ENCODE peak calls at places on chromosomes 12 and 14, in ten cellular contexts. One of them, this sample, is unnamed.

GRCh38 chr12:34291426-34291901 is 269.2 kb downstream of the ALG10 start:
- DNase-seq in activated CD8-positive, alpha-beta T cell treated with anti-CD3 and anti-CD28 coated beads for 36 hours: no peak
- DNase-seq in HepG2: no peak
- DNase-seq in fibroblast of mammary gland: no peak
- DNase-seq in bronchial epithelial cell: no peak
- DNase-seq in endothelial cell: no peak
- DNase-seq in body of pancreas: peak
- DNase-seq in psoas muscle: peak
- DNase-seq in hepatocyte: no peak
- DNase-seq in CD8-positive, alpha-beta T cell: no peak
- DNase-seq in this sample: no peak

GRCh38 chr14:70642313-70643235 is 858 bp downstream of the TTC9 start:
- DNase-seq in activated CD8-positive, alpha-beta T cell treated with anti-CD3 and anti-CD28 coated beads for 36 hours: peak
- DNase-seq in HepG2: no peak
- DNase-seq in fibroblast of mammary gland: no peak
- DNase-seq in bronchial epithelial cell: no peak
- DNase-seq in endothelial cell: peak
- DNase-seq in body of pancreas: peak
- DNase-seq in psoas muscle: no peak
- DNase-seq in hepatocyte: peak
- DNase-seq in CD8-positive, alpha-beta T cell: no peak
- DNase-seq in this sample: peak

GRCh38 chr12:5478081-5478706 is 46.3 kb downstream of the NTF3 start:
- DNase-seq in activated CD8-positive, alpha-beta T cell treated with anti-CD3 and anti-CD28 coated beads for 36 hours: no peak
- DNase-seq in HepG2: no peak
- DNase-seq in fibroblast of mammary gland: no peak
- DNase-seq in bronchial epithelial cell: no peak
- DNase-seq in endothelial cell: no peak
- DNase-seq in body of pancreas: no peak
- DNase-seq in psoas muscle: no peak
- DNase-seq in hepatocyte: no peak
- DNase-seq in CD8-positive, alpha-beta T cell: no peak
- DNase-seq in this sample: no peak

GRCh38 chr14:77892381-77892871 is 92.5 kb downstream of the ADCK1 start:
- DNase-seq in activated CD8-positive, alpha-beta T cell treated with anti-CD3 and anti-CD28 coated beads for 36 hours: no peak
- DNase-seq in HepG2: no peak
- DNase-seq in fibroblast of mammary gland: peak
- DNase-seq in bronchial epithelial cell: peak
- DNase-seq in endothelial cell: no peak
- DNase-seq in body of pancreas: peak
- DNase-seq in psoas muscle: no peak
- DNase-seq in hepatocyte: peak
- DNase-seq in CD8-positive, alpha-beta T cell: no peak
- DNase-seq in this sample: no peak

GRCh38 chr14:54631016-54631415 is 64.1 kb downstream of the SAMD4A start:
- DNase-seq in activated CD8-positive, alpha-beta T cell treated with anti-CD3 and anti-CD28 coated beads for 36 hours: no peak
- DNase-seq in HepG2: no peak
- DNase-seq in fibroblast of mammary gland: no peak
- DNase-seq in bronchial epithelial cell: no peak
- DNase-seq in endothelial cell: no peak
- DNase-seq in body of pancreas: no peak
- DNase-seq in psoas muscle: no peak
- DNase-seq in hepatocyte: no peak
- DNase-seq in CD8-positive, alpha-beta T cell: no peak
- DNase-seq in this sample: no peak

GRCh38 chr14:55535521-55536207 is 44.3 kb upstream of the KTN1 start:
- DNase-seq in activated CD8-positive, alpha-beta T cell treated with anti-CD3 and anti-CD28 coated beads for 36 hours: no peak
- DNase-seq in HepG2: no peak
- DNase-seq in fibroblast of mammary gland: no peak
- DNase-seq in bronchial epithelial cell: peak
- DNase-seq in endothelial cell: no peak
- DNase-seq in body of pancreas: no peak
- DNase-seq in psoas muscle: no peak
- DNase-seq in hepatocyte: no peak
- DNase-seq in CD8-positive, alpha-beta T cell: no peak
- DNase-seq in this sample: no peak

GRCh38 chr14:64467131-64467530 is 1.8 kb downstream of the AKAP5 start:
- DNase-seq in activated CD8-positive, alpha-beta T cell treated with anti-CD3 and anti-CD28 coated beads for 36 hours: no peak
- DNase-seq in HepG2: no peak
- DNase-seq in fibroblast of mammary gland: no peak
- DNase-seq in bronchial epithelial cell: no peak
- DNase-seq in endothelial cell: no peak
- DNase-seq in body of pancreas: no peak
- DNase-seq in psoas muscle: no peak
- DNase-seq in hepatocyte: no peak
- DNase-seq in CD8-positive, alpha-beta T cell: no peak
- DNase-seq in this sample: no peak

GRCh38 chr12:27982951-27983350 is 10.4 kb upstream of the PTHLH start:
- DNase-seq in activated CD8-positive, alpha-beta T cell treated with anti-CD3 and anti-CD28 coated beads for 36 hours: no peak
- DNase-seq in HepG2: no peak
- DNase-seq in fibroblast of mammary gland: no peak
- DNase-seq in bronchial epithelial cell: no peak
- DNase-seq in endothelial cell: no peak
- DNase-seq in body of pancreas: no peak
- DNase-seq in psoas muscle: no peak
- DNase-seq in hepatocyte: no peak
- DNase-seq in CD8-positive, alpha-beta T cell: no peak
- DNase-seq in this sample: no peak

GRCh38 chr14:96039633-96040311 is 610 bp downstream of the C14orf132 start:
- DNase-seq in activated CD8-positive, alpha-beta T cell treated with anti-CD3 and anti-CD28 coated beads for 36 hours: peak
- DNase-seq in HepG2: no peak
- DNase-seq in fibroblast of mammary gland: peak
- DNase-seq in bronchial epithelial cell: no peak
- DNase-seq in endothelial cell: peak
- DNase-seq in body of pancreas: no peak
- DNase-seq in psoas muscle: no peak
- DNase-seq in hepatocyte: peak
- DNase-seq in CD8-positive, alpha-beta T cell: no peak
- DNase-seq in this sample: peak

GRCh38 chr12:127272864-127273263 is 994.1 kb upstream of the TMEM132C start:
- DNase-seq in activated CD8-positive, alpha-beta T cell treated with anti-CD3 and anti-CD28 coated beads for 36 hours: no peak
- DNase-seq in HepG2: no peak
- DNase-seq in fibroblast of mammary gland: peak
- DNase-seq in bronchial epithelial cell: peak
- DNase-seq in endothelial cell: no peak
- DNase-seq in body of pancreas: no peak
- DNase-seq in psoas muscle: no peak
- DNase-seq in hepatocyte: no peak
- DNase-seq in CD8-positive, alpha-beta T cell: no peak
- DNase-seq in this sample: no peak

GRCh38 chr12:62123721-62124203 is 136.4 kb upstream of the USP15 start:
- DNase-seq in activated CD8-positive, alpha-beta T cell treated with anti-CD3 and anti-CD28 coated beads for 36 hours: peak
- DNase-seq in HepG2: peak
- DNase-seq in fibroblast of mammary gland: peak
- DNase-seq in bronchial epithelial cell: peak
- DNase-seq in endothelial cell: peak
- DNase-seq in body of pancreas: peak
- DNase-seq in psoas muscle: no peak
- DNase-seq in hepatocyte: peak
- DNase-seq in CD8-positive, alpha-beta T cell: no peak
- DNase-seq in this sample: peak

GRCh38 chr12:30794591-30795409 is 40.0 kb upstream of the CAPRIN2 start:
- DNase-seq in activated CD8-positive, alpha-beta T cell treated with anti-CD3 and anti-CD28 coated beads for 36 hours: peak
- DNase-seq in HepG2: peak
- DNase-seq in fibroblast of mammary gland: peak
- DNase-seq in bronchial epithelial cell: peak
- DNase-seq in endothelial cell: no peak
- DNase-seq in body of pancreas: peak
- DNase-seq in psoas muscle: no peak
- DNase-seq in hepatocyte: peak
- DNase-seq in CD8-positive, alpha-beta T cell: no peak
- DNase-seq in this sample: no peak

GRCh38 chr12:93982847-93983315 is 165.5 kb upstream of the PLXNC1 start:
- DNase-seq in activated CD8-positive, alpha-beta T cell treated with anti-CD3 and anti-CD28 coated beads for 36 hours: peak
- DNase-seq in HepG2: no peak
- DNase-seq in fibroblast of mammary gland: peak
- DNase-seq in bronchial epithelial cell: peak
- DNase-seq in endothelial cell: no peak
- DNase-seq in body of pancreas: no peak
- DNase-seq in psoas muscle: no peak
- DNase-seq in hepatocyte: peak
- DNase-seq in CD8-positive, alpha-beta T cell: no peak
- DNase-seq in this sample: no peak

GRCh38 chr12:42756841-42757661 is 167.5 kb upstream of the PRICKLE1 start:
- DNase-seq in activated CD8-positive, alpha-beta T cell treated with anti-CD3 and anti-CD28 coated beads for 36 hours: no peak
- DNase-seq in HepG2: no peak
- DNase-seq in fibroblast of mammary gland: peak
- DNase-seq in bronchial epithelial cell: peak
- DNase-seq in endothelial cell: no peak
- DNase-seq in body of pancreas: peak
- DNase-seq in psoas muscle: no peak
- DNase-seq in hepatocyte: peak
- DNase-seq in CD8-positive, alpha-beta T cell: no peak
- DNase-seq in this sample: peak

GRCh38 chr14:69852897-69853296 is 26.3 kb upstream of the SMOC1 start:
- DNase-seq in activated CD8-positive, alpha-beta T cell treated with anti-CD3 and anti-CD28 coated beads for 36 hours: no peak
- DNase-seq in HepG2: no peak
- DNase-seq in fibroblast of mammary gland: no peak
- DNase-seq in bronchial epithelial cell: no peak
- DNase-seq in endothelial cell: no peak
- DNase-seq in body of pancreas: no peak
- DNase-seq in psoas muscle: no peak
- DNase-seq in hepatocyte: no peak
- DNase-seq in CD8-positive, alpha-beta T cell: no peak
- DNase-seq in this sample: no peak

GRCh38 chr14:68975667-68976066 is 3.4 kb downstream of the ACTN1 start:
- DNase-seq in activated CD8-positive, alpha-beta T cell treated with anti-CD3 and anti-CD28 coated beads for 36 hours: no peak
- DNase-seq in HepG2: no peak
- DNase-seq in fibroblast of mammary gland: peak
- DNase-seq in bronchial epithelial cell: peak
- DNase-seq in endothelial cell: no peak
- DNase-seq in body of pancreas: no peak
- DNase-seq in psoas muscle: no peak
- DNase-seq in hepatocyte: peak
- DNase-seq in CD8-positive, alpha-beta T cell: no peak
- DNase-seq in this sample: no peak

GRCh38 chr12:96208801-96209534 is 14.8 kb downstream of the ELK3 start:
- DNase-seq in activated CD8-positive, alpha-beta T cell treated with anti-CD3 and anti-CD28 coated beads for 36 hours: no peak
- DNase-seq in HepG2: no peak
- DNase-seq in fibroblast of mammary gland: no peak
- DNase-seq in bronchial epithelial cell: no peak
- DNase-seq in endothelial cell: no peak
- DNase-seq in body of pancreas: no peak
- DNase-seq in psoas muscle: peak
- DNase-seq in hepatocyte: no peak
- DNase-seq in CD8-positive, alpha-beta T cell: no peak
- DNase-seq in this sample: no peak

GRCh38 chr12:68919581-68920239 is 13.3 kb downstream of the CPM start:
- DNase-seq in activated CD8-positive, alpha-beta T cell treated with anti-CD3 and anti-CD28 coated beads for 36 hours: peak
- DNase-seq in HepG2: no peak
- DNase-seq in fibroblast of mammary gland: no peak
- DNase-seq in bronchial epithelial cell: no peak
- DNase-seq in endothelial cell: no peak
- DNase-seq in body of pancreas: no peak
- DNase-seq in psoas muscle: no peak
- DNase-seq in hepatocyte: no peak
- DNase-seq in CD8-positive, alpha-beta T cell: no peak
- DNase-seq in this sample: no peak

GRCh38 chr12:98074286-98074685 is 441.1 kb upstream of the TMPO start:
- DNase-seq in activated CD8-positive, alpha-beta T cell treated with anti-CD3 and anti-CD28 coated beads for 36 hours: no peak
- DNase-seq in HepG2: no peak
- DNase-seq in fibroblast of mammary gland: no peak
- DNase-seq in bronchial epithelial cell: no peak
- DNase-seq in endothelial cell: no peak
- DNase-seq in body of pancreas: no peak
- DNase-seq in psoas muscle: no peak
- DNase-seq in hepatocyte: no peak
- DNase-seq in CD8-positive, alpha-beta T cell: no peak
- DNase-seq in this sample: no peak

GRCh38 chr12:46373303-46374182 is 970 bp upstream of the SLC38A2 start:
- DNase-seq in activated CD8-positive, alpha-beta T cell treated with anti-CD3 and anti-CD28 coated beads for 36 hours: peak
- DNase-seq in HepG2: peak
- DNase-seq in fibroblast of mammary gland: no peak
- DNase-seq in bronchial epithelial cell: no peak
- DNase-seq in endothelial cell: peak
- DNase-seq in body of pancreas: peak
- DNase-seq in psoas muscle: peak
- DNase-seq in hepatocyte: peak
- DNase-seq in CD8-positive, alpha-beta T cell: peak
- DNase-seq in this sample: peak

GRCh38 chr12:51908876-51909592 is 1.7 kb downstream of the ACVRL1 start:
- DNase-seq in activated CD8-positive, alpha-beta T cell treated with anti-CD3 and anti-CD28 coated beads for 36 hours: no peak
- DNase-seq in HepG2: no peak
- DNase-seq in fibroblast of mammary gland: no peak
- DNase-seq in bronchial epithelial cell: no peak
- DNase-seq in endothelial cell: no peak
- DNase-seq in body of pancreas: no peak
- DNase-seq in psoas muscle: no peak
- DNase-seq in hepatocyte: no peak
- DNase-seq in CD8-positive, alpha-beta T cell: no peak
- DNase-seq in this sample: no peak

GRCh38 chr12:977163-977562 is 13.9 kb upstream of the ERC1 start:
- DNase-seq in activated CD8-positive, alpha-beta T cell treated with anti-CD3 and anti-CD28 coated beads for 36 hours: no peak
- DNase-seq in HepG2: no peak
- DNase-seq in fibroblast of mammary gland: no peak
- DNase-seq in bronchial epithelial cell: no peak
- DNase-seq in endothelial cell: no peak
- DNase-seq in body of pancreas: no peak
- DNase-seq in psoas muscle: no peak
- DNase-seq in hepatocyte: no peak
- DNase-seq in CD8-positive, alpha-beta T cell: no peak
- DNase-seq in this sample: no peak
- TF ChIP-seq CTCF in activated CD8-positive, alpha-beta T cell treated with anti-CD3 and anti-CD28 coated beads for 36 hours: no peak
- TF ChIP-seq CTCF in HepG2: no peak
- TF ChIP-seq CTCF in fibroblast of mammary gland: no peak
- TF ChIP-seq CTCF in bronchial epithelial cell: no peak
- TF ChIP-seq CTCF in endothelial cell: no peak
- TF ChIP-seq CTCF in body of pancreas: no peak
- TF ChIP-seq CTCF in psoas muscle: no peak
- TF ChIP-seq CTCF in hepatocyte: no peak
- TF ChIP-seq CTCF in CD8-positive, alpha-beta T cell: no peak
- TF ChIP-seq CTCF in this sample: no peak

GRCh38 chr14:100376751-100377171 is 53.6 kb downstream of the SLC25A47 start:
- DNase-seq in activated CD8-positive, alpha-beta T cell treated with anti-CD3 and anti-CD28 coated beads for 36 hours: no peak
- DNase-seq in HepG2: peak
- DNase-seq in fibroblast of mammary gland: peak
- DNase-seq in bronchial epithelial cell: no peak
- DNase-seq in endothelial cell: peak
- DNase-seq in body of pancreas: no peak
- DNase-seq in psoas muscle: no peak
- DNase-seq in hepatocyte: peak
- DNase-seq in CD8-positive, alpha-beta T cell: no peak
- DNase-seq in this sample: peak
- TF ChIP-seq CTCF in activated CD8-positive, alpha-beta T cell treated with anti-CD3 and anti-CD28 coated beads for 36 hours: no peak
- TF ChIP-seq CTCF in HepG2: peak
- TF ChIP-seq CTCF in fibroblast of mammary gland: peak
- TF ChIP-seq CTCF in bronchial epithelial cell: peak
- TF ChIP-seq CTCF in endothelial cell: no peak
- TF ChIP-seq CTCF in body of pancreas: no peak
- TF ChIP-seq CTCF in psoas muscle: no peak
- TF ChIP-seq CTCF in hepatocyte: no peak
- TF ChIP-seq CTCF in CD8-positive, alpha-beta T cell: no peak
- TF ChIP-seq CTCF in this sample: peak

GRCh38 chr14:94636744-94637412 is 24.7 kb downstream of the SERPINA3 start:
- DNase-seq in activated CD8-positive, alpha-beta T cell treated with anti-CD3 and anti-CD28 coated beads for 36 hours: no peak
- DNase-seq in HepG2: peak
- DNase-seq in fibroblast of mammary gland: peak
- DNase-seq in bronchial epithelial cell: no peak
- DNase-seq in endothelial cell: no peak
- DNase-seq in body of pancreas: no peak
- DNase-seq in psoas muscle: no peak
- DNase-seq in hepatocyte: no peak
- DNase-seq in CD8-positive, alpha-beta T cell: no peak
- DNase-seq in this sample: no peak
- TF ChIP-seq CTCF in activated CD8-positive, alpha-beta T cell treated with anti-CD3 and anti-CD28 coated beads for 36 hours: no peak
- TF ChIP-seq CTCF in HepG2: peak
- TF ChIP-seq CTCF in fibroblast of mammary gland: peak
- TF ChIP-seq CTCF in bronchial epithelial cell: peak
- TF ChIP-seq CTCF in endothelial cell: no peak
- TF ChIP-seq CTCF in body of pancreas: peak
- TF ChIP-seq CTCF in psoas muscle: no peak
- TF ChIP-seq CTCF in hepatocyte: peak
- TF ChIP-seq CTCF in CD8-positive, alpha-beta T cell: no peak
- TF ChIP-seq CTCF in this sample: no peak

GRCh38 chr12:113358381-113359132 is at the start of gene PLBD2:
- DNase-seq in activated CD8-positive, alpha-beta T cell treated with anti-CD3 and anti-CD28 coated beads for 36 hours: peak
- DNase-seq in HepG2: peak
- DNase-seq in fibroblast of mammary gland: peak
- DNase-seq in bronchial epithelial cell: peak
- DNase-seq in endothelial cell: peak
- DNase-seq in body of pancreas: peak
- DNase-seq in psoas muscle: peak
- DNase-seq in hepatocyte: peak
- DNase-seq in CD8-positive, alpha-beta T cell: peak
- DNase-seq in this sample: peak
- TF ChIP-seq CTCF in activated CD8-positive, alpha-beta T cell treated with anti-CD3 and anti-CD28 coated beads for 36 hours: no peak
- TF ChIP-seq CTCF in HepG2: peak
- TF ChIP-seq CTCF in fibroblast of mammary gland: no peak
- TF ChIP-seq CTCF in bronchial epithelial cell: no peak
- TF ChIP-seq CTCF in endothelial cell: no peak
- TF ChIP-seq CTCF in body of pancreas: no peak
- TF ChIP-seq CTCF in psoas muscle: no peak
- TF ChIP-seq CTCF in hepatocyte: no peak
- TF ChIP-seq CTCF in CD8-positive, alpha-beta T cell: no peak
- TF ChIP-seq CTCF in this sample: no peak